ENCODE peak calls at places on chromosome 12, in four cellular contexts. J is B cell; W is activated CD8-positive, alpha-beta memory T cell treated with anti-CD3 and anti-CD28 coated beads, Interleukin-2, amount 10 ng/mL, durations not matched to agents 7 days and 5 days; K is sciatic nerve. I is an unnamed sample.

GRCh38 chr12:40099423-40099853 is 6.4 kb downstream of the SLC2A13 start:
- ATAC-seq in W (no peak), J (no peak), K (no peak), I (no peak)

GRCh38 chr12:103677341-103677740 is 90.3 kb downstream of the STAB2 start:
- ATAC-seq in K (no peak), W (no peak), J (no peak), I (no peak)

GRCh38 chr12:50070314-50071060 is 13.1 kb downstream of the ASIC1 start:
- ATAC-seq in K (peak; percentile 80), W (peak; percentile 59), J (peak; percentile 61), I (peak; percentile 73)

GRCh38 chr12:126999352-126999751 is 1267.6 kb upstream of the TMEM132C start:
- ATAC-seq in J (no peak), K (no peak), W (no peak), I (no peak)

GRCh38 chr12:14362347-14362746 is 3.1 kb upstream of the ATF7IP start:
- ATAC-seq in K (no peak), J (peak; percentile 25), W (no peak), I (no peak)

GRCh38 chr12:110270125-110270962 is 10.7 kb upstream of the ATP2A2 start:
- ATAC-seq in J (no peak), K (peak; percentile 41), W (no peak), I (peak; percentile 67)

GRCh38 chr12:120257041-120257821 is 8.3 kb downstream of the PXN start:
- ATAC-seq in K (peak; percentile 84), W (no peak), J (no peak), I (peak; percentile 87)

GRCh38 chr12:59036973-59037807 is 116.9 kb upstream of the LRIG3 start:
- ATAC-seq in W (no peak), J (no peak), K (no peak), I (no peak)

GRCh38 chr12:53391667-53392244 is 11.8 kb downstream of the SP1 start:
- ATAC-seq in W (no peak), K (peak; percentile 53), J (no peak), I (no peak)

GRCh38 chr12:70660620-70661219 is 23.5 kb upstream of the PTPRB start:
- ATAC-seq in J (no peak), K (no peak), W (no peak), I (peak; percentile 48)

GRCh38 chr12:12835378-12836145 is 22.4 kb downstream of the DDX47 start:
- ATAC-seq in J (no peak), K (no peak), W (no peak), I (no peak)

GRCh38 chr12:56723889-56724659 is 1.0 kb downstream of the NACA start:
- ATAC-seq in K (peak; percentile 54), J (no peak), W (no peak), I (peak; percentile 24)

GRCh38 chr12:51028126-51028810 is 2.1 kb upstream of the SLC11A2 start:
- ATAC-seq in J (no peak), W (no peak), K (no peak), I (no peak)

GRCh38 chr12:123860369-123860768 is 98.3 kb downstream of the DNAH10 start:
- ATAC-seq in J (no peak), K (no peak), W (no peak), I (no peak)

GRCh38 chr12:55060470-55060869 is 40.7 kb downstream of the NEUROD4 start:
- ATAC-seq in J (no peak), W (peak; percentile 89), K (no peak), I (no peak)

GRCh38 chr12:38771871-38772270 is 133.5 kb downstream of the CPNE8 start:
- ATAC-seq in J (peak; percentile 43), K (no peak), W (peak; percentile 55), I (no peak)

GRCh38 chr12:88931598-88931997 is 351.3 kb upstream of the KITLG start:
- ATAC-seq in W (no peak), J (no peak), K (no peak), I (no peak)